ENCODE peak calls at places on chromosomes 5 and 9, in four cellular contexts. D, A, O and F are unnamed samples.

GRCh38 chr9:91930475-91930874 is 19.6 kb downstream of the ROR2 start:
- DNase-seq in D (no peak), A (peak; percentile 48), O (no peak), F (no peak)

GRCh38 chr5:180136661-180137381 is 65.3 kb upstream of the RNF130 start:
- DNase-seq in D (no peak), A (no peak), O (no peak), F (no peak)

GRCh38 chr9:1994180-1994579 is 21.0 kb upstream of the SMARCA2 start:
- DNase-seq in D (no peak), A (no peak), O (no peak), F (no peak)

GRCh38 chr5:43619380-43619779 is 16.4 kb downstream of the NNT start:
- DNase-seq in D (no peak), A (no peak), O (no peak), F (no peak)

GRCh38 chr9:137650259-137650658 is 31.5 kb downstream of the EHMT1 start:
- DNase-seq in D (no peak), A (no peak), O (no peak), F (no peak)

GRCh38 chr5:40984884-40985283 is 75.6 kb downstream of the C7 start:
- DNase-seq in D (no peak), A (peak; percentile 6), O (no peak), F (no peak)

GRCh38 chr9:114469091-114469853 is 36.0 kb downstream of the WHRN start:
- DNase-seq in D (no peak), A (no peak), O (no peak), F (no peak)

GRCh38 chr5:179261301-179262125 is 83.7 kb downstream of the ADAMTS2 start:
- DNase-seq in D (peak; percentile 66), A (peak; percentile 75), O (no peak), F (peak; percentile 41)

GRCh38 chr9:129703667-129704355 is 38.4 kb downstream of the PRRX2 start:
- DNase-seq in D (no peak), A (no peak), O (no peak), F (no peak)

GRCh38 chr5:157855404-157855994 is 3.4 kb downstream of the CLINT1 start:
- DNase-seq in D (peak; percentile 65), A (peak; percentile 78), O (peak; percentile 26), F (peak; percentile 47)

GRCh38 chr5:88244686-88245085 is 24.0 kb downstream of the TMEM161B start:
- DNase-seq in D (no peak), A (no peak), O (no peak), F (no peak)

GRCh38 chr9:137708590-137709284 is 89.9 kb downstream of the EHMT1 start:
- DNase-seq in D (no peak), A (no peak), O (no peak), F (no peak)

DNA sequence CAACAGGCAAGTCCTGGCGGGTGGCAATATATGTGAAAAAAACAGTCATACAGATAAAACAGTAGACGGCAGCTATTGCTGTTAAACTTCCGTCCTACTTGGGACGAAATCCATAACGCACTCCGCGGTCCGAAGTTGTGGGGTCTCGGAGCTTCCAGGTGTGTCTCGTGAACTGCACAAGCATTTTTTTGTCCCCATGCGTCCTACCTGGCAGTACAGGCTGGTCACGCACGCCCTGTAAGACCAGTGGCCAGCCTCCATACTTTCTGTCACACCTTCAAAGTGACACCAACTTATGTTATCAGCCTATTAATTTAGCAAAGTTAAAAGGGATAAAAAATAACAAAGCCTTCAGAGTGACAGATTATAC is 51.3 kb downstream of the TGFBI start:
- DNase-seq in D (no peak), A (peak; percentile 45), O (no peak), F (no peak)
- H3K4me3 ChIP-seq in D (no peak overlapping the region), A (peak overlapping the region; percentile 83), O (no peak overlapping the region), F (peak overlapping the region; percentile 80)

GRCh38 chr9:22203371-22204138 is 194.4 kb upstream of the CDKN2B start:
- DNase-seq in D (peak; percentile 28), A (peak; percentile 52), O (no peak), F (no peak)
- H3K4me3 ChIP-seq in D (no peak overlapping the region), A (peak overlapping the region; percentile 34), O (no peak overlapping the region), F (no peak overlapping the region)

GRCh38 chr5:71601222-71602026 is 14.3 kb downstream of the MCCC2 start:
- DNase-seq in D (peak; percentile 77), A (peak; percentile 91), O (peak; percentile 84), F (peak; percentile 16)
- H3K4me3 ChIP-seq in D (no peak overlapping the region), A (peak overlapping the region; percentile 13), O (no peak overlapping the region), F (no peak overlapping the region)

GRCh38 chr9:117145811-117146490 is 268.9 kb downstream of the ASTN2 start:
- DNase-seq in D (no peak), A (no peak), O (no peak), F (no peak)
- H3K4me3 ChIP-seq in D (no peak overlapping the region), A (no peak overlapping the region), O (no peak overlapping the region), F (no peak overlapping the region)

GRCh38 chr5:67165524-67166459 is 30.8 kb downstream of the CD180 start:
- DNase-seq in D (peak; percentile 84), A (peak; percentile 66), O (no peak), F (peak; percentile 84)
- H3K4me3 ChIP-seq in D (no peak overlapping the region), A (no peak overlapping the region), O (no peak overlapping the region), F (no peak overlapping the region)

GRCh38 chr5:135225856-135226560 is 173.0 kb downstream of the MACROH2A1 start:
- DNase-seq in D (no peak), A (no peak), O (no peak), F (no peak)

GRCh38 chr5:135229122-135229521 is 169.9 kb downstream of the MACROH2A1 start:
- DNase-seq in D (no peak), A (no peak), O (no peak), F (no peak)

GRCh38 chr5:135229679-135230132 is 169.3 kb downstream of the MACROH2A1 start:
- DNase-seq in D (peak; percentile 23), A (no peak), O (no peak), F (no peak)

GRCh38 chr5:135228236-135228635 is 170.8 kb downstream of the MACROH2A1 start:
- DNase-seq in D (no peak), A (no peak), O (no peak), F (no peak)

DNA sequence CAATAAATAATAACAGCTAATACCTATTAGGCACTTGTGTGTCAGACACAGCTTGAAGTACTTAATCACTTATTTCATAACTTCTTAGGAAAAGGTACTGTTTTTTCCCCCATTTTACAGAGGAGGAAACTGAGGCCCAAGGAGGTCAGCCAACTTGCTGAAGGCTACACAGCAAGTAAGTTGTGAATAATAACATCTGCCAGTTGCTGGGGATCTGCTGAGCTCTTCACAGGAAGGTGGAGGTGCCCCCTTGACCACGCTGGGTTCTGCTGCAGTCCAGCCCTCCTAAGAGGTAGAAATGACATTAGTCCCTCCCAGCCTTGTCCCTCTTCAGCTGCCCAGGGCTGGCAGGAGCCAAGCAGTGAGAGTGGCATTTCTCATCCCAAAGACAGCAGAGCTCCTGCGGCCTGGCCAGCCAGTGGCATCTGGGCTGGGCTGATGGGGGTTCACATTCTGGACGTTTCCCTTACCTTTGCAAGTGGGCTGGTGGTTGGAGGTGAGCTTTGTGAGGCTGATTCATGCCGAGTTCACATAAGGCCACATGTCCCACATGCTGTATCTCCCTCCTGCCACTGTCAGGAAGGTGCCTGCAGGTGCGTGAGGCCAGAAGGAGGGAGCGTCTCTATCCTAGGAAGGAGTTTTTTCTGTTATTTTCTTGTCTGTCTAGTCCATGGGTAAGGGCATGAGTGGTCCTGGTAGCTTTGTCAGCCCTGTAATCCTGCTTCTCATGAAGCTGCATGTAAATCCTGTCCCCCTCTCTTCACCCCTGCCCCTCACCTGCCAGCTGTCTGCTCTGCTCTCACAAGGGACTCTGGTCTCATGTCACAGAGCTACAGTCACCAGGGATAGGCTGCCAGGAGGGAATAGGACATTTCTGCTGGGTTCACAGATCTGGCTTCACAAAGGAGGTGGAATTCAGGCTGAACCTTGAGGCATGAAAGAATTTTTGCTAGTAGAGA is 171.7 kb downstream of the MACROH2A1 start:
- DNase-seq in D (no peak), A (no peak), O (no peak), F (no peak)
- H3K4me3 ChIP-seq in D (no peak overlapping the region), A (no peak overlapping the region), O (no peak overlapping the region), F (no peak overlapping the region)

GRCh38 chr5:126511961-126512360 is 83.1 kb downstream of the ALDH7A1 start:
- DNase-seq in D (no peak), A (no peak), O (no peak), F (no peak)

GRCh38 chr5:126508962-126509279 is 85.7 kb downstream of the GRAMD2B start:
- DNase-seq in D (no peak), A (peak; percentile 68), O (no peak), F (no peak)

GRCh38 chr5:126512451-126512850 is 82.6 kb downstream of the ALDH7A1 start:
- DNase-seq in D (no peak), A (no peak), O (no peak), F (no peak)

GRCh38 chr5:126508251-126508961 is 85.2 kb downstream of the GRAMD2B start:
- DNase-seq in D (no peak), A (peak; percentile 54), O (no peak), F (no peak)

GRCh38 chr5:126509339-126509738 is 85.7 kb downstream of the ALDH7A1 start:
- DNase-seq in D (no peak), A (peak; percentile 41), O (no peak), F (no peak)
- H3K4me3 ChIP-seq in D (no peak overlapping the region), A (no peak overlapping the region), O (no peak overlapping the region), F (no peak overlapping the region)